ENCODE peak calls at places on chromosome 11, in nine cellular contexts. One of them, this sample, is unnamed.

GRCh38 chr11:65558785-65559509 is 788 bp upstream of the LTBP3 start:
- DNase-seq in mammary epithelial cell: no peak
- DNase-seq in Caco-2: no peak
- DNase-seq in HAP-1: no peak
- DNase-seq in NCI-H2081: no peak
- DNase-seq in RWPE1: no peak
- DNase-seq in T-helper 17 cell: no peak
- DNase-seq in T-cell: no peak
- DNase-seq in GM18507: no peak
- DNase-seq in this sample: no peak

GRCh38 chr11:115226556-115226955 is 277.7 kb downstream of the CADM1 start:
- DNase-seq in mammary epithelial cell: peak; percentile 27
- DNase-seq in Caco-2: peak; percentile 80
- DNase-seq in HAP-1: no peak
- DNase-seq in NCI-H2081: no peak
- DNase-seq in RWPE1: no peak
- DNase-seq in T-helper 17 cell: no peak
- DNase-seq in T-cell: no peak
- DNase-seq in GM18507: no peak
- DNase-seq in this sample: peak; percentile 57

GRCh38 chr11:134646561-134646960 is 234.5 kb upstream of the B3GAT1 start:
- DNase-seq in mammary epithelial cell: no peak
- DNase-seq in Caco-2: no peak
- DNase-seq in HAP-1: no peak
- DNase-seq in NCI-H2081: no peak
- DNase-seq in RWPE1: no peak
- DNase-seq in T-helper 17 cell: no peak
- DNase-seq in T-cell: no peak
- DNase-seq in GM18507: no peak
- DNase-seq in this sample: no peak

GRCh38 chr11:34343153-34343552 is 14.7 kb downstream of the ABTB2 start:
- DNase-seq in mammary epithelial cell: peak; percentile 81
- DNase-seq in Caco-2: no peak
- DNase-seq in HAP-1: no peak
- DNase-seq in NCI-H2081: no peak
- DNase-seq in RWPE1: peak; percentile 63
- DNase-seq in T-helper 17 cell: no peak
- DNase-seq in T-cell: no peak
- DNase-seq in GM18507: no peak
- DNase-seq in this sample: no peak

GRCh38 chr11:77287615-77288273 is 13.7 kb downstream of the GDPD4 start:
- DNase-seq in mammary epithelial cell: peak; percentile 78
- DNase-seq in Caco-2: no peak
- DNase-seq in HAP-1: no peak
- DNase-seq in NCI-H2081: no peak
- DNase-seq in RWPE1: peak; percentile 84
- DNase-seq in T-helper 17 cell: no peak
- DNase-seq in T-cell: no peak
- DNase-seq in GM18507: no peak
- DNase-seq in this sample: peak; percentile 43

GRCh38 chr11:128299132-128299726 is 288.1 kb downstream of the ETS1 start:
- DNase-seq in mammary epithelial cell: no peak
- DNase-seq in Caco-2: no peak
- DNase-seq in HAP-1: no peak
- DNase-seq in NCI-H2081: no peak
- DNase-seq in RWPE1: no peak
- DNase-seq in T-helper 17 cell: no peak
- DNase-seq in T-cell: no peak
- DNase-seq in GM18507: no peak
- DNase-seq in this sample: peak; percentile 45

GRCh38 chr11:2661173-2662023 is 38.4 kb downstream of the KCNQ1OT1 start:
- DNase-seq in mammary epithelial cell: no peak
- DNase-seq in Caco-2: no peak
- DNase-seq in HAP-1: no peak
- DNase-seq in NCI-H2081: no peak
- DNase-seq in RWPE1: no peak
- DNase-seq in T-helper 17 cell: no peak
- DNase-seq in T-cell: no peak
- DNase-seq in GM18507: no peak
- DNase-seq in this sample: no peak

GRCh38 chr11:6413791-6414231 is 5.1 kb downstream of the APBB1 start:
- DNase-seq in mammary epithelial cell: no peak
- DNase-seq in Caco-2: no peak
- DNase-seq in HAP-1: no peak
- DNase-seq in NCI-H2081: no peak
- DNase-seq in RWPE1: no peak
- DNase-seq in T-helper 17 cell: peak; percentile 37
- DNase-seq in T-cell: peak; percentile 70
- DNase-seq in GM18507: no peak
- DNase-seq in this sample: no peak

GRCh38 chr11:34161812-34162506 is 56.5 kb downstream of the NAT10 start:
- DNase-seq in mammary epithelial cell: peak; percentile 47
- DNase-seq in Caco-2: peak; percentile 18
- DNase-seq in HAP-1: no peak
- DNase-seq in NCI-H2081: no peak
- DNase-seq in RWPE1: no peak
- DNase-seq in T-helper 17 cell: no peak
- DNase-seq in T-cell: peak; percentile 12
- DNase-seq in GM18507: no peak
- DNase-seq in this sample: no peak

This sample was measured in smooth muscle cell of the brain vasculature.